ENCODE peak calls at places on chromosomes 1 and 21, in four cellular contexts. One of them, this sample, is unnamed.

GRCh38 chr1:87274851-87275250 is 53.8 kb upstream of the LMO4 start:
- DNase-seq in activated T-helper 1 cell treated with anti-CD3 and anti-CD28 coated beads, Interleukin-12 subunit alpha, Interleukin-12 subunit beta, Interleukin-2, Interleukin-4 antibody, amounts not matched to agents 30 ng/mL and 10 ng/mL and 1 ng/mL, durations not matched to agents 14 hours and 24 hours and 36 hours: no peak
- DNase-seq in trophoblast cell: no peak
- DNase-seq in IMR-90: no peak
- DNase-seq in this sample: no peak

GRCh38 chr1:184283999-184284398 is 102.8 kb upstream of the C1orf21 start:
- DNase-seq in activated T-helper 1 cell treated with anti-CD3 and anti-CD28 coated beads, Interleukin-12 subunit alpha, Interleukin-12 subunit beta, Interleukin-2, Interleukin-4 antibody, amounts not matched to agents 30 ng/mL and 10 ng/mL and 1 ng/mL, durations not matched to agents 14 hours and 24 hours and 36 hours: no peak
- DNase-seq in trophoblast cell: no peak
- DNase-seq in IMR-90: peak; percentile 94
- DNase-seq in this sample: peak; percentile 88

GRCh38 chr1:44072204-44072603 is 40.9 kb upstream of the SLC6A9 start:
- DNase-seq in activated T-helper 1 cell treated with anti-CD3 and anti-CD28 coated beads, Interleukin-12 subunit alpha, Interleukin-12 subunit beta, Interleukin-2, Interleukin-4 antibody, amounts not matched to agents 30 ng/mL and 10 ng/mL and 1 ng/mL, durations not matched to agents 14 hours and 24 hours and 36 hours: no peak
- DNase-seq in trophoblast cell: peak; percentile 5
- DNase-seq in IMR-90: peak; percentile 98
- DNase-seq in this sample: peak; percentile 86

GRCh38 chr1:62187548-62187947 is 7.1 kb upstream of the L1TD1 start:
- DNase-seq in activated T-helper 1 cell treated with anti-CD3 and anti-CD28 coated beads, Interleukin-12 subunit alpha, Interleukin-12 subunit beta, Interleukin-2, Interleukin-4 antibody, amounts not matched to agents 30 ng/mL and 10 ng/mL and 1 ng/mL, durations not matched to agents 14 hours and 24 hours and 36 hours: no peak
- DNase-seq in trophoblast cell: no peak
- DNase-seq in IMR-90: no peak
- DNase-seq in this sample: no peak

GRCh38 chr1:94160811-94161210 is 39.9 kb upstream of the ABCA4 start:
- DNase-seq in activated T-helper 1 cell treated with anti-CD3 and anti-CD28 coated beads, Interleukin-12 subunit alpha, Interleukin-12 subunit beta, Interleukin-2, Interleukin-4 antibody, amounts not matched to agents 30 ng/mL and 10 ng/mL and 1 ng/mL, durations not matched to agents 14 hours and 24 hours and 36 hours: no peak
- DNase-seq in trophoblast cell: peak; percentile 56
- DNase-seq in IMR-90: peak; percentile 86
- DNase-seq in this sample: peak; percentile 92

GRCh38 chr1:54569339-54569738 is 21.3 kb downstream of the ACOT11 start:
- DNase-seq in activated T-helper 1 cell treated with anti-CD3 and anti-CD28 coated beads, Interleukin-12 subunit alpha, Interleukin-12 subunit beta, Interleukin-2, Interleukin-4 antibody, amounts not matched to agents 30 ng/mL and 10 ng/mL and 1 ng/mL, durations not matched to agents 14 hours and 24 hours and 36 hours: no peak
- DNase-seq in trophoblast cell: no peak
- DNase-seq in IMR-90: no peak
- DNase-seq in this sample: peak; percentile 46

GRCh38 chr1:94716966-94717365 is 103.2 kb upstream of the SLC44A3 start:
- DNase-seq in activated T-helper 1 cell treated with anti-CD3 and anti-CD28 coated beads, Interleukin-12 subunit alpha, Interleukin-12 subunit beta, Interleukin-2, Interleukin-4 antibody, amounts not matched to agents 30 ng/mL and 10 ng/mL and 1 ng/mL, durations not matched to agents 14 hours and 24 hours and 36 hours: no peak
- DNase-seq in trophoblast cell: no peak
- DNase-seq in IMR-90: no peak
- DNase-seq in this sample: peak; percentile 76

GRCh38 chr1:230519246-230519645 is 93.1 kb upstream of the PGBD5 start:
- DNase-seq in activated T-helper 1 cell treated with anti-CD3 and anti-CD28 coated beads, Interleukin-12 subunit alpha, Interleukin-12 subunit beta, Interleukin-2, Interleukin-4 antibody, amounts not matched to agents 30 ng/mL and 10 ng/mL and 1 ng/mL, durations not matched to agents 14 hours and 24 hours and 36 hours: no peak
- DNase-seq in trophoblast cell: no peak
- DNase-seq in IMR-90: no peak
- DNase-seq in this sample: no peak

GRCh38 chr1:92877792-92878191 is 46.0 kb downstream of the RPL5 start:
- DNase-seq in activated T-helper 1 cell treated with anti-CD3 and anti-CD28 coated beads, Interleukin-12 subunit alpha, Interleukin-12 subunit beta, Interleukin-2, Interleukin-4 antibody, amounts not matched to agents 30 ng/mL and 10 ng/mL and 1 ng/mL, durations not matched to agents 14 hours and 24 hours and 36 hours: no peak
- DNase-seq in trophoblast cell: no peak
- DNase-seq in IMR-90: peak; percentile 46
- DNase-seq in this sample: peak; percentile 6

GRCh38 chr1:177255411-177255810 is 84.7 kb downstream of the BRINP2 start:
- DNase-seq in activated T-helper 1 cell treated with anti-CD3 and anti-CD28 coated beads, Interleukin-12 subunit alpha, Interleukin-12 subunit beta, Interleukin-2, Interleukin-4 antibody, amounts not matched to agents 30 ng/mL and 10 ng/mL and 1 ng/mL, durations not matched to agents 14 hours and 24 hours and 36 hours: no peak
- DNase-seq in trophoblast cell: peak; percentile 32
- DNase-seq in IMR-90: peak; percentile 78
- DNase-seq in this sample: peak; percentile 78

GRCh38 chr1:168287237-168287664 is 6.6 kb downstream of the TBX19 start:
- DNase-seq in activated T-helper 1 cell treated with anti-CD3 and anti-CD28 coated beads, Interleukin-12 subunit alpha, Interleukin-12 subunit beta, Interleukin-2, Interleukin-4 antibody, amounts not matched to agents 30 ng/mL and 10 ng/mL and 1 ng/mL, durations not matched to agents 14 hours and 24 hours and 36 hours: no peak
- DNase-seq in trophoblast cell: no peak
- DNase-seq in IMR-90: peak; percentile 83
- DNase-seq in this sample: peak; percentile 73

GRCh38 chr1:161834967-161835366 is 68.8 kb downstream of the ATF6 start:
- DNase-seq in activated T-helper 1 cell treated with anti-CD3 and anti-CD28 coated beads, Interleukin-12 subunit alpha, Interleukin-12 subunit beta, Interleukin-2, Interleukin-4 antibody, amounts not matched to agents 30 ng/mL and 10 ng/mL and 1 ng/mL, durations not matched to agents 14 hours and 24 hours and 36 hours: no peak
- DNase-seq in trophoblast cell: peak; percentile 67
- DNase-seq in IMR-90: peak; percentile 20
- DNase-seq in this sample: no peak

GRCh38 chr1:205319081-205320018 is 2.2 kb downstream of the NUAK2 start:
- DNase-seq in activated T-helper 1 cell treated with anti-CD3 and anti-CD28 coated beads, Interleukin-12 subunit alpha, Interleukin-12 subunit beta, Interleukin-2, Interleukin-4 antibody, amounts not matched to agents 30 ng/mL and 10 ng/mL and 1 ng/mL, durations not matched to agents 14 hours and 24 hours and 36 hours: peak; percentile 15
- DNase-seq in trophoblast cell: peak; percentile 48
- DNase-seq in IMR-90: peak; percentile 78
- DNase-seq in this sample: peak; percentile 85

GRCh38 chr1:169086603-169087455 is 19.7 kb upstream of the ATP1B1 start:
- DNase-seq in activated T-helper 1 cell treated with anti-CD3 and anti-CD28 coated beads, Interleukin-12 subunit alpha, Interleukin-12 subunit beta, Interleukin-2, Interleukin-4 antibody, amounts not matched to agents 30 ng/mL and 10 ng/mL and 1 ng/mL, durations not matched to agents 14 hours and 24 hours and 36 hours: no peak
- DNase-seq in trophoblast cell: peak; percentile 14
- DNase-seq in IMR-90: peak; percentile 37
- DNase-seq in this sample: peak; percentile 87

GRCh38 chr1:31617917-31618746 is 643 bp downstream of the HCRTR1 start:
- DNase-seq in activated T-helper 1 cell treated with anti-CD3 and anti-CD28 coated beads, Interleukin-12 subunit alpha, Interleukin-12 subunit beta, Interleukin-2, Interleukin-4 antibody, amounts not matched to agents 30 ng/mL and 10 ng/mL and 1 ng/mL, durations not matched to agents 14 hours and 24 hours and 36 hours: no peak
- DNase-seq in trophoblast cell: peak; percentile 58
- DNase-seq in IMR-90: peak; percentile 12
- DNase-seq in this sample: peak; percentile 50

GRCh38 chr21:44566403-44566802 is 7.1 kb upstream of the KRTAP10-4 start:
- DNase-seq in activated T-helper 1 cell treated with anti-CD3 and anti-CD28 coated beads, Interleukin-12 subunit alpha, Interleukin-12 subunit beta, Interleukin-2, Interleukin-4 antibody, amounts not matched to agents 30 ng/mL and 10 ng/mL and 1 ng/mL, durations not matched to agents 14 hours and 24 hours and 36 hours: no peak
- DNase-seq in trophoblast cell: peak; percentile 7
- DNase-seq in IMR-90: no peak
- DNase-seq in this sample: no peak

GRCh38 chr1:56135069-56135863 is 444.1 kb downstream of the PLPP3 start:
- DNase-seq in activated T-helper 1 cell treated with anti-CD3 and anti-CD28 coated beads, Interleukin-12 subunit alpha, Interleukin-12 subunit beta, Interleukin-2, Interleukin-4 antibody, amounts not matched to agents 30 ng/mL and 10 ng/mL and 1 ng/mL, durations not matched to agents 14 hours and 24 hours and 36 hours: no peak
- DNase-seq in trophoblast cell: peak; percentile 59
- DNase-seq in IMR-90: peak; percentile 51
- DNase-seq in this sample: no peak

GRCh38 chr1:7295946-7296345 is 475.1 kb upstream of the VAMP3 start:
- DNase-seq in activated T-helper 1 cell treated with anti-CD3 and anti-CD28 coated beads, Interleukin-12 subunit alpha, Interleukin-12 subunit beta, Interleukin-2, Interleukin-4 antibody, amounts not matched to agents 30 ng/mL and 10 ng/mL and 1 ng/mL, durations not matched to agents 14 hours and 24 hours and 36 hours: no peak
- DNase-seq in trophoblast cell: no peak
- DNase-seq in IMR-90: peak; percentile 27
- DNase-seq in this sample: no peak

GRCh38 chr1:42938596-42939184 is 20.0 kb downstream of the SLC2A1 start:
- DNase-seq in activated T-helper 1 cell treated with anti-CD3 and anti-CD28 coated beads, Interleukin-12 subunit alpha, Interleukin-12 subunit beta, Interleukin-2, Interleukin-4 antibody, amounts not matched to agents 30 ng/mL and 10 ng/mL and 1 ng/mL, durations not matched to agents 14 hours and 24 hours and 36 hours: no peak
- DNase-seq in trophoblast cell: no peak
- DNase-seq in IMR-90: no peak
- DNase-seq in this sample: no peak

GRCh38 chr1:234604726-234605492 is 5.1 kb downstream of the IRF2BP2 start:
- DNase-seq in activated T-helper 1 cell treated with anti-CD3 and anti-CD28 coated beads, Interleukin-12 subunit alpha, Interleukin-12 subunit beta, Interleukin-2, Interleukin-4 antibody, amounts not matched to agents 30 ng/mL and 10 ng/mL and 1 ng/mL, durations not matched to agents 14 hours and 24 hours and 36 hours: no peak
- DNase-seq in trophoblast cell: peak; percentile 17
- DNase-seq in IMR-90: peak; percentile 83
- DNase-seq in this sample: peak; percentile 62

GRCh38 chr1:150999051-150999674 is 7.5 kb downstream of the MINDY1 start:
- DNase-seq in activated T-helper 1 cell treated with anti-CD3 and anti-CD28 coated beads, Interleukin-12 subunit alpha, Interleukin-12 subunit beta, Interleukin-2, Interleukin-4 antibody, amounts not matched to agents 30 ng/mL and 10 ng/mL and 1 ng/mL, durations not matched to agents 14 hours and 24 hours and 36 hours: no peak
- DNase-seq in trophoblast cell: no peak
- DNase-seq in IMR-90: peak; percentile 87
- DNase-seq in this sample: peak; percentile 93

GRCh38 chr1:79259390-79260336 is 253.1 kb upstream of the ADGRL4 start:
- DNase-seq in activated T-helper 1 cell treated with anti-CD3 and anti-CD28 coated beads, Interleukin-12 subunit alpha, Interleukin-12 subunit beta, Interleukin-2, Interleukin-4 antibody, amounts not matched to agents 30 ng/mL and 10 ng/mL and 1 ng/mL, durations not matched to agents 14 hours and 24 hours and 36 hours: no peak
- DNase-seq in trophoblast cell: peak; percentile 59
- DNase-seq in IMR-90: peak; percentile 59
- DNase-seq in this sample: peak; percentile 51

GRCh38 chr1:221637641-221638041 is 104.2 kb downstream of the DUSP10 start:
- DNase-seq in activated T-helper 1 cell treated with anti-CD3 and anti-CD28 coated beads, Interleukin-12 subunit alpha, Interleukin-12 subunit beta, Interleukin-2, Interleukin-4 antibody, amounts not matched to agents 30 ng/mL and 10 ng/mL and 1 ng/mL, durations not matched to agents 14 hours and 24 hours and 36 hours: no peak
- DNase-seq in trophoblast cell: no peak
- DNase-seq in IMR-90: peak; percentile 34
- DNase-seq in this sample: peak; percentile 24

GRCh38 chr1:171191992-171192391 is 6.9 kb downstream of the FMO2 start:
- DNase-seq in activated T-helper 1 cell treated with anti-CD3 and anti-CD28 coated beads, Interleukin-12 subunit alpha, Interleukin-12 subunit beta, Interleukin-2, Interleukin-4 antibody, amounts not matched to agents 30 ng/mL and 10 ng/mL and 1 ng/mL, durations not matched to agents 14 hours and 24 hours and 36 hours: no peak
- DNase-seq in trophoblast cell: no peak
- DNase-seq in IMR-90: no peak
- DNase-seq in this sample: no peak

GRCh38 chr1:63691672-63692425 is 82.0 kb upstream of the ROR1 start:
- DNase-seq in activated T-helper 1 cell treated with anti-CD3 and anti-CD28 coated beads, Interleukin-12 subunit alpha, Interleukin-12 subunit beta, Interleukin-2, Interleukin-4 antibody, amounts not matched to agents 30 ng/mL and 10 ng/mL and 1 ng/mL, durations not matched to agents 14 hours and 24 hours and 36 hours: peak; percentile 4
- DNase-seq in trophoblast cell: peak; percentile 85
- DNase-seq in IMR-90: peak; percentile 94
- DNase-seq in this sample: peak; percentile 91

GRCh38 chr1:204295666-204296065 is 64.1 kb downstream of the PLEKHA6 start:
- DNase-seq in activated T-helper 1 cell treated with anti-CD3 and anti-CD28 coated beads, Interleukin-12 subunit alpha, Interleukin-12 subunit beta, Interleukin-2, Interleukin-4 antibody, amounts not matched to agents 30 ng/mL and 10 ng/mL and 1 ng/mL, durations not matched to agents 14 hours and 24 hours and 36 hours: no peak
- DNase-seq in trophoblast cell: no peak
- DNase-seq in IMR-90: no peak
- DNase-seq in this sample: peak; percentile 79

GRCh38 chr1:225888289-225888897 is 553 bp downstream of the LEFTY1 start:
- DNase-seq in activated T-helper 1 cell treated with anti-CD3 and anti-CD28 coated beads, Interleukin-12 subunit alpha, Interleukin-12 subunit beta, Interleukin-2, Interleukin-4 antibody, amounts not matched to agents 30 ng/mL and 10 ng/mL and 1 ng/mL, durations not matched to agents 14 hours and 24 hours and 36 hours: no peak
- DNase-seq in trophoblast cell: no peak
- DNase-seq in IMR-90: no peak
- DNase-seq in this sample: no peak

GRCh38 chr1:80251591-80251990 is 1245.1 kb upstream of the ADGRL4 start:
- DNase-seq in activated T-helper 1 cell treated with anti-CD3 and anti-CD28 coated beads, Interleukin-12 subunit alpha, Interleukin-12 subunit beta, Interleukin-2, Interleukin-4 antibody, amounts not matched to agents 30 ng/mL and 10 ng/mL and 1 ng/mL, durations not matched to agents 14 hours and 24 hours and 36 hours: no peak
- DNase-seq in trophoblast cell: no peak
- DNase-seq in IMR-90: no peak
- DNase-seq in this sample: peak; percentile 11